ENCODE peak calls at places on chromosomes 11 and 22, in seven cellular contexts. D is KBM-7, G is NCI-H1092 treated with DMSO at 0.1 percent for 48 hours, A is astrocyte of the spinal cord, K is colonic mucosa, J is SK-N-DZ, T is COR-L47. S is an unnamed sample.

GRCh38 chr11:123202155-123202714 is 7.2 kb upstream of the CLMP start:
- DNase-seq in A (no peak), D (no peak), K (no peak), J (no peak), G (no peak), T (no peak), S (no peak)

GRCh38 chr22:48577014-48577690 is 1250.5 kb downstream of the BRD1 start:
- DNase-seq in J (no peak), G (no peak), D (no peak), K (no peak), T (peak), A (no peak), S (no peak)

GRCh38 chr22:40890881-40891280 is 29.0 kb upstream of the DNAJB7 start:
- DNase-seq in K (no peak), T (no peak), J (no peak), G (no peak), A (no peak), D (no peak), S (no peak)

GRCh38 chr11:24421766-24422165 is 75.1 kb upstream of the LUZP2 start:
- DNase-seq in J (no peak), A (peak), D (no peak), G (no peak), T (no peak), K (no peak), S (no peak)

GRCh38 chr11:32289701-32290100 is 145.6 kb downstream of the WT1 start:
- DNase-seq in G (no peak), J (no peak), D (no peak), A (no peak), K (no peak), T (no peak), S (no peak)

GRCh38 chr11:45470151-45471001 is 184.2 kb upstream of the SYT13 start:
- DNase-seq in D (no peak), J (no peak), T (no peak), K (no peak), A (peak), G (no peak), S (peak)

GRCh38 chr11:11895672-11896071 is 53.9 kb downstream of the USP47 start:
- DNase-seq in D (peak), T (no peak), G (no peak), A (no peak), K (no peak), J (no peak), S (no peak)

GRCh38 chr11:47950396-47950795 is 30.0 kb upstream of the PTPRJ start:
- DNase-seq in J (no peak), G (no peak), A (peak), K (no peak), D (peak), T (no peak), S (no peak)

GRCh38 chr11:104433751-104434150 is 269.8 kb upstream of the PDGFD start:
- DNase-seq in G (no peak), D (no peak), A (no peak), J (no peak), K (no peak), T (no peak), S (no peak)

GRCh38 chr11:10454506-10454901 is 560 bp upstream of the AMPD3 start:
- DNase-seq in D (no peak), T (no peak), A (no peak), J (no peak), G (peak), K (no peak), S (no peak)

GRCh38 chr11:71307811-71308645 is 55.7 kb upstream of the SHANK2 start:
- DNase-seq in D (no peak), J (no peak), G (no peak), A (no peak), T (no peak), K (peak), S (no peak)

GRCh38 chr11:45850446-45850845 is 3.2 kb downstream of the CRY2 start:
- DNase-seq in T (no peak), K (no peak), D (no peak), A (peak), G (no peak), J (no peak), S (no peak)

GRCh38 chr11:115741376-115741775 is 237.2 kb upstream of the CADM1 start:
- DNase-seq in T (peak), K (no peak), J (no peak), D (no peak), G (peak), A (no peak), S (no peak)

GRCh38 chr11:108647387-108647700 is 17.5 kb upstream of the DDX10 start:
- DNase-seq in T (no peak), A (no peak), J (no peak), K (no peak), D (no peak), G (no peak), S (no peak)

S was measured in BE2C.